ENCODE peak calls at places on chromosomes 4 and X, in ten cellular contexts. I is heart left ventricle, W is left ventricle myocardium inferior, U is epithelial cell of proximal tubule, C is testis, K is brain microvascular endothelial cell, O is HCT116, M is endothelial cell of umbilical vein, X is SJSA1, P is AG09309. L is an unnamed sample.

GRCh38 chr4:79852305-79852730 is 220.7 kb downstream of the ANTXR2 start:
- DNase-seq in K (peak; percentile 14), X (peak; percentile 42), O (peak; percentile 40), U (no peak), C (no peak), I (peak; percentile 5), M (peak; percentile 63), P (peak; percentile 11), W (peak; percentile 43), L (peak; percentile 15)

GRCh38 chr4:155796031-155796430 is 37.2 kb downstream of the GUCY1B1 start:
- DNase-seq in X (no peak), M (no peak), P (no peak), K (peak; percentile 39), I (no peak), C (no peak), U (no peak), O (peak; percentile 28), W (no peak), L (no peak)

GRCh38 chr4:77201857-77202256 is 44.9 kb downstream of the CCNG2 start:
- DNase-seq in O (no peak), M (no peak), C (no peak), K (no peak), W (no peak), X (no peak), P (no peak), I (no peak), U (no peak), L (no peak)

GRCh38 chr4:27276322-27277073 is 415.9 kb downstream of the STIM2 start:
- DNase-seq in U (no peak), K (no peak), M (no peak), C (no peak), X (no peak), O (no peak), W (no peak), P (peak; percentile 5), I (no peak), L (no peak)

GRCh38 chr4:185054257-185054656 is 36.0 kb downstream of the HELT start:
- DNase-seq in C (no peak), P (no peak), O (no peak), X (no peak), K (no peak), M (no peak), I (no peak), W (no peak), U (no peak), L (no peak)

GRCh38 chrX:130159776-130160175 is 5.9 kb downstream of the AIFM1 start:
- DNase-seq in K (no peak), C (no peak), M (no peak), W (no peak), X (no peak), U (no peak), I (no peak), O (no peak), P (no peak), L (no peak)

GRCh38 chr4:25563071-25563564 is 92.5 kb upstream of the SLC34A2 start:
- DNase-seq in W (no peak), P (no peak), X (no peak), U (no peak), M (no peak), O (no peak), C (no peak), I (no peak), K (no peak), L (peak; percentile 15)

GRCh38 chr4:127968565-127968964 is 3.4 kb downstream of the ABHD18 start:
- DNase-seq in M (no peak), U (no peak), K (no peak), W (no peak), P (no peak), C (no peak), X (no peak), I (peak; percentile 39), O (no peak), L (no peak)

GRCh38 chr4:89506866-89507494 is 199.4 kb upstream of the GPRIN3 start:
- DNase-seq in W (no peak), I (no peak), O (no peak), K (no peak), C (no peak), P (no peak), U (no peak), X (no peak), M (no peak), L (no peak)

GRCh38 chr4:57039345-57039744 is 60.6 kb downstream of the POLR2B start:
- DNase-seq in K (no peak), C (no peak), M (no peak), P (no peak), X (no peak), O (no peak), U (no peak), I (no peak), W (no peak), L (no peak)

GRCh38 chrX:151985955-151986354 is 11.5 kb upstream of the GABRE start:
- DNase-seq in U (no peak), C (no peak), M (peak; percentile 61), X (peak; percentile 56), K (peak; percentile 60), O (no peak), P (no peak), W (peak; percentile 20), I (no peak), L (peak; percentile 36)

GRCh38 chrX:154710309-154710708 is 40.6 kb downstream of the GAB3 start:
- DNase-seq in P (no peak), W (no peak), U (no peak), O (no peak), M (no peak), X (no peak), I (no peak), K (no peak), C (no peak), L (no peak)
- H3K4me3 ChIP-seq in P (no peak overlapping the region), W (no peak overlapping the region), U (no peak overlapping the region), O (no peak overlapping the region), M (no peak overlapping the region), X (no peak overlapping the region), I (no peak overlapping the region), K (no peak overlapping the region), C (no peak overlapping the region), L (no peak overlapping the region)

GRCh38 chr4:40309250-40309774 is 25.8 kb upstream of the CHRNA9 start:
- DNase-seq in O (peak; percentile 77), C (peak; percentile 97), I (peak; percentile 78), K (peak; percentile 81), M (peak; percentile 86), P (no peak), U (peak; percentile 20), W (peak; percentile 84), X (peak; percentile 74), L (peak; percentile 91)
- H3K4me3 ChIP-seq in O (peak overlapping the region; percentile 11), C (no peak overlapping the region), I (no peak overlapping the region), K (no peak overlapping the region), M (no peak overlapping the region), P (peak overlapping the region; percentile 28), U (peak overlapping the region; percentile 5), W (no peak overlapping the region), X (no peak overlapping the region), L (no peak overlapping the region)

GRCh38 chr4:71231753-71232420 is 106.9 kb upstream of the SLC4A4 start:
- DNase-seq in K (no peak), O (no peak), I (no peak), M (no peak), U (no peak), P (no peak), W (no peak), X (no peak), C (no peak), L (no peak)
- H3K4me3 ChIP-seq in K (no peak overlapping the region), O (no peak overlapping the region), I (no peak overlapping the region), M (no peak overlapping the region), U (no peak overlapping the region), P (no peak overlapping the region), W (peak overlapping the region; percentile 44), X (no peak overlapping the region), C (no peak overlapping the region), L (no peak overlapping the region)

DNA sequence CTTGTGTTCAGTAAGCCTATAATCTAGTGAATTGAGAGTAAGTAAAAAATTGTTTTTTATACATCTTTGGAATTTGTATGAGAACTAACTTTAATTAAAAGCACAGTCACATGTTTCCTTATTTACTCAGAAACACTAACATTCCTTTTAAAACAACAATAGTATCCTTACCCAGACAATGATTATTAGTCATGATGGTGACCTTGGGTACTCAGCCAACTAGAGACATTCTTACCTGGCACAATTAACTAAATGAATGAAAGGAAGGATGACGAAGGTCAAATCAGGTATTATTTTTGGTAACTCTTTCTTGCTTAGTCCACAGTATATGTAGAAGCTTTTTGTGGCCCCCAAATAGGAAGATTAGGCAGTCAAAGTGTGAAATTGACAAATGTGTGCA is 901.0 kb downstream of the FAT4 start:
- DNase-seq in O (no peak), P (no peak), M (peak; percentile 66), I (no peak), C (no peak), X (no peak), U (no peak), W (no peak), K (no peak), L (no peak)
- H3K4me3 ChIP-seq in O (no peak overlapping the region), P (no peak overlapping the region), M (no peak overlapping the region), I (no peak overlapping the region), C (no peak overlapping the region), X (no peak overlapping the region), U (no peak overlapping the region), W (no peak overlapping the region), K (no peak overlapping the region), L (no peak overlapping the region)

GRCh38 chrX:154373340-154374306 is 811 bp downstream of the FLNA start:
- DNase-seq in M (peak; percentile 70), W (peak; percentile 41), O (peak; percentile 78), K (peak; percentile 74), P (no peak), I (peak; percentile 69), U (no peak), C (peak; percentile 76), X (peak; percentile 83), L (peak; percentile 83)
- H3K4me3 ChIP-seq in M (peak overlapping the region; percentile 5), W (peak overlapping the region; percentile 87), O (peak overlapping the region; percentile 56), K (peak overlapping the region; percentile 62), P (peak overlapping the region; percentile 55), I (peak overlapping the region; percentile 30), U (peak overlapping the region; percentile 57), C (peak overlapping the region; percentile 45), X (peak overlapping the region; percentile 50), L (no peak overlapping the region)

L was measured in mucosa of descending colon.